ENCODE peak calls at places on chromosomes 1 and 21, in nine cellular contexts. L, B, F, R, U, C, P, M and E are unnamed samples.

GRCh38 chr1:86913399-86913895 is 479 bp downstream of the SELENOF start:
- DNase-seq in L (peak), B (no peak), F (peak), R (no peak), U (no peak), C (no peak), P (peak), M (no peak), E (no peak)

GRCh38 chr1:64304744-64305143 is 101.3 kb downstream of the UBE2U start:
- DNase-seq in L (no peak), B (no peak), F (no peak), R (no peak), U (no peak), C (no peak), P (no peak), M (no peak), E (no peak)

GRCh38 chr1:181656491-181656890 is 173.2 kb downstream of the CACNA1E start:
- DNase-seq in L (no peak), B (no peak), F (no peak), R (no peak), U (no peak), C (no peak), P (no peak), M (no peak), E (no peak)

GRCh38 chr1:103783944-103784377 is 34.3 kb downstream of the AMY1C start:
- DNase-seq in L (no peak), B (no peak), F (no peak), R (no peak), U (no peak), C (no peak), P (no peak), M (no peak), E (no peak)

GRCh38 chr1:234845097-234845660 is 235.2 kb upstream of the IRF2BP2 start:
- DNase-seq in L (no peak), B (no peak), F (no peak), R (no peak), U (no peak), C (no peak), P (no peak), M (no peak), E (no peak)

GRCh38 chr1:40036574-40036973 is 4.0 kb upstream of the CAP1 start:
- DNase-seq in L (no peak), B (peak), F (peak), R (no peak), U (no peak), C (no peak), P (peak), M (peak), E (no peak)

GRCh38 chr1:221563476-221563921 is 178.4 kb downstream of the DUSP10 start:
- DNase-seq in L (no peak), B (no peak), F (no peak), R (no peak), U (no peak), C (no peak), P (no peak), M (no peak), E (no peak)

GRCh38 chr1:116769561-116769977 is 15.3 kb downstream of the CD2 start:
- DNase-seq in L (no peak), B (no peak), F (no peak), R (no peak), U (no peak), C (no peak), P (no peak), M (no peak), E (no peak)

GRCh38 chr1:83491930-83492329 is 507.0 kb downstream of the TTLL7 start:
- DNase-seq in L (no peak), B (no peak), F (no peak), R (no peak), U (no peak), C (no peak), P (no peak), M (no peak), E (no peak)

GRCh38 chr21:44828362-44829056 is 10.6 kb upstream of the SUMO3 start:
- DNase-seq in L (no peak), B (no peak), F (no peak), R (no peak), U (no peak), C (no peak), P (no peak), M (no peak), E (no peak)

GRCh38 chr1:158458263-158458662 is 3.4 kb upstream of the OR10K1 start:
- DNase-seq in L (no peak), B (no peak), F (no peak), R (no peak), U (no peak), C (no peak), P (no peak), M (no peak), E (no peak)

GRCh38 chr1:197024460-197024859 is 42.6 kb downstream of the F13B start:
- DNase-seq in L (no peak), B (no peak), F (no peak), R (no peak), U (no peak), C (no peak), P (no peak), M (no peak), E (no peak)

GRCh38 chr1:115166531-115167091 is 77.3 kb upstream of the TSPAN2 start:
- DNase-seq in L (peak), B (no peak), F (no peak), R (no peak), U (no peak), C (no peak), P (no peak), M (no peak), E (peak)

GRCh38 chr1:199550384-199551067 is 477.0 kb upstream of the NR5A2 start:
- DNase-seq in L (no peak), B (peak), F (no peak), R (no peak), U (no peak), C (no peak), P (no peak), M (no peak), E (no peak)

GRCh38 chr1:235996048-235996785 is 68.7 kb downstream of the NID1 start:
- DNase-seq in L (no peak), B (no peak), F (no peak), R (no peak), U (no peak), C (no peak), P (no peak), M (no peak), E (no peak)

GRCh38 chr21:35291963-35292627 is 243.0 kb upstream of the RUNX1 start:
- DNase-seq in L (no peak), B (no peak), F (no peak), R (no peak), U (no peak), C (no peak), P (no peak), M (no peak), E (no peak)

GRCh38 chr1:46817814-46818213 is 19.0 kb downstream of the CYP4B1 start:
- DNase-seq in L (no peak), B (no peak), F (no peak), R (no peak), U (no peak), C (no peak), P (no peak), M (no peak), E (peak)

GRCh38 chr21:43953028-43953427 is 59.1 kb upstream of the TRAPPC10 start:
- DNase-seq in L (no peak), B (no peak), F (no peak), R (no peak), U (no peak), C (no peak), P (no peak), M (no peak), E (no peak)

GRCh38 chr1:4344065-4344753 is 310.2 kb upstream of the AJAP1 start:
- DNase-seq in L (no peak), B (no peak), F (no peak), R (no peak), U (no peak), C (no peak), P (no peak), M (no peak), E (no peak)

GRCh38 chr1:53376041-53376461 is 48.2 kb upstream of the LRP8 start:
- DNase-seq in L (peak), B (peak), F (no peak), R (no peak), U (no peak), C (no peak), P (peak), M (peak), E (peak)

GRCh38 chr1:182159443-182159842 is 97.9 kb upstream of the ZNF648 start:
- DNase-seq in L (no peak), B (no peak), F (no peak), R (no peak), U (no peak), C (no peak), P (no peak), M (no peak), E (no peak)

GRCh38 chr1:30852026-30852425 is 56.5 kb downstream of the SDC3 start:
- DNase-seq in L (no peak), B (no peak), F (no peak), R (no peak), U (peak), C (no peak), P (peak), M (no peak), E (no peak)

GRCh38 chr1:165773324-165773965 is 4.8 kb upstream of the TMCO1 start:
- DNase-seq in L (no peak), B (no peak), F (peak), R (peak), U (no peak), C (peak), P (no peak), M (no peak), E (no peak)

GRCh38 chr21:42678118-42678430 is 24.7 kb downstream of the PDE9A start:
- DNase-seq in L (no peak), B (peak), F (no peak), R (no peak), U (no peak), C (no peak), P (no peak), M (no peak), E (no peak)

GRCh38 chr1:15475737-15476314 is at the start of gene CELA2B:
- DNase-seq in L (no peak), B (no peak), F (peak), R (no peak), U (no peak), C (no peak), P (no peak), M (no peak), E (no peak)

GRCh38 chr1:182122855-182123254 is 61.3 kb upstream of the ZNF648 start:
- DNase-seq in L (no peak), B (no peak), F (no peak), R (no peak), U (no peak), C (no peak), P (no peak), M (no peak), E (no peak)

GRCh38 chr21:42496839-42497202 is 797 bp upstream of the RSPH1 start:
- DNase-seq in L (peak), B (peak), F (no peak), R (no peak), U (no peak), C (no peak), P (no peak), M (no peak), E (no peak)

GRCh38 chr1:39462074-39462473 is 29.4 kb upstream of the BMP8A start:
- DNase-seq in L (no peak), B (no peak), F (no peak), R (no peak), U (no peak), C (no peak), P (no peak), M (no peak), E (no peak)

GRCh38 chr1:28775121-28775942 is 36.6 kb upstream of the OPRD1 start:
- DNase-seq in L (peak), B (no peak), F (no peak), R (no peak), U (peak), C (no peak), P (peak), M (peak), E (no peak)

GRCh38 chr1:222618001-222618879 is at the start of gene MIA3:
- DNase-seq in L (peak), B (peak), F (peak), R (no peak), U (peak), C (no peak), P (no peak), M (peak), E (no peak)

GRCh38 chr1:174883361-174883760 is 116.4 kb upstream of the CACYBP start:
- DNase-seq in L (peak), B (no peak), F (peak), R (peak), U (no peak), C (no peak), P (no peak), M (no peak), E (no peak)

DNA sequence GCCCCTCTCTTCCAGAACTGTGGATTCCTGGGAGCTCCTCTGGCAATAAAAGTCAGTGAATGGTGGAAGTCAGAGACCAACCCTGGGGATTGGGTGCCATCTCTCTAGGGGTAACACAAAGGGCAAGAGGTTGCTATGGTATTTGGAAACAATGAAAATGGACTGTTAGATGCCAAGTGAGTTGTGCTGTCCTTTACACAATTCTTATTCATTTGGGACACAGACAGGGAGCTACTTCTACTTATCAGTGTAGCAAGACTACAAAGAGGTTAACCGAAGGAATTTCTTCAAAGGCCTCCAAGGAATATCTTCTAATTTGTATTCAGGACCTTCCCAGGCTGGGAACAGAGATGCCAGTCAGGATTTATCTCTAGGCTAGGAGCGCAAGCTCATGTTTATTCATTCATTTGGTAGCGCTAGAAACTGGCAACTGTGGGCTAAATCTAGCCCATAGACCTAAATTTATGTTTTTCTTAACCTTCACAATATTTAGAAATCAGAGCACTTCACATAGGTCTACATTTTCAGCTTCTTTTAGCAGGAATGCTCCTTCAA is 2.6 kb downstream of the NAXE start:
- DNase-seq in L (no peak), B (no peak), F (no peak), R (no peak), U (no peak), C (no peak), P (no peak), M (no peak), E (no peak)
- TF ChIP-seq POLR2AphosphoS5 in L (no peak), B (no peak), F (no peak), R (no peak), U (no peak), C (peak), P (no peak), M (no peak), E (no peak)

GRCh38 chr1:36027766-36028165 is 56.1 kb upstream of the TEKT2 start:
- DNase-seq in L (no peak), B (no peak), F (no peak), R (no peak), U (no peak), C (no peak), P (no peak), M (no peak), E (no peak)
- H3K27ac ChIP-seq in L (no peak), B (no peak), F (no peak), R (no peak), U (no peak), C (no peak), P (no peak), M (no peak), E (no peak)

GRCh38 chr1:213535679-213536078 is 452.1 kb upstream of the PROX1 start:
- DNase-seq in L (no peak), B (no peak), F (no peak), R (no peak), U (no peak), C (no peak), P (no peak), M (no peak), E (no peak)
- TF ChIP-seq POLR2AphosphoS5 in L (no peak), B (no peak), F (no peak), R (no peak), U (no peak), C (no peak), P (no peak), M (no peak), E (no peak)

DNA sequence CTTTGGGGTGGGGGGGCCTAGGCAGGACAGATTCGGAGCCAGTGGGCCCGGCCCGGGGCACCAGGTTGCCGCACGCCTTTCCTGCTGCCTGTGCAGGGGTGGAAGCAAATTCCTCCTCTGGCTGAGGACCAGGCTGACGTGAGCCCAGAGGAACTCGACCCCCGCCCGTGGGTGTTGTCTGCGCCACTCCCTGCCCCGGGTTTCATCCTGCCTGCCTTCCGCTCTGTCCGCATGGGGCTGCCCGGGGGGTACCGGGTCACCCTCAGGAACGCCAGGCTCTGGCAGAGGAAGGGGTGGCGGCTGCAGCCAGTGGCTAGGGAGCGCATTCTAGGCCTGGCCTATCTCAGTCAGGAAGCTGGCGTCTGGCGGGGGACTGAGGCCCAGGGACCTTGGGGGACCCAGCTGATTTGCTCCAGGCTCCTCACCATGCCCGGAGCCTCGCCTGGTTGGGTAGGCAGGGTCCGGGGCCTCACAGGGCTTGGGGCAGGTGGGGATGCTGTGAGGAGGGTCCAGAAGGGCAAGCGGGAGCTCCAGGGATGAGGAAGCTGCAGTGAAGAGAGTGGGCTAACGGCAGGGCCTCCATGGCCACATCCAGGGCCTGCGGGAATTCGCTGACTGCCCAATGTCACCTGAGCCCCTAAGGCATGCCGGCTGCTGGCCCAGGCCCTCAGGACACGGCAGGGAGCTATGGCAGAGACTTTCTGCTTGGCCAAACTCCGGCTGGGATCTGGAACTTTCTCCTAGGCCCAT is 2.4 kb upstream of the IBA57 start:
- DNase-seq in L (peak), B (no peak), F (no peak), R (no peak), U (no peak), C (no peak), P (peak), M (peak), E (no peak)
- H3K27ac ChIP-seq in L (no peak), B (no peak), F (no peak), R (peak), U (peak), C (peak), P (peak), M (peak), E (peak)

DNA sequence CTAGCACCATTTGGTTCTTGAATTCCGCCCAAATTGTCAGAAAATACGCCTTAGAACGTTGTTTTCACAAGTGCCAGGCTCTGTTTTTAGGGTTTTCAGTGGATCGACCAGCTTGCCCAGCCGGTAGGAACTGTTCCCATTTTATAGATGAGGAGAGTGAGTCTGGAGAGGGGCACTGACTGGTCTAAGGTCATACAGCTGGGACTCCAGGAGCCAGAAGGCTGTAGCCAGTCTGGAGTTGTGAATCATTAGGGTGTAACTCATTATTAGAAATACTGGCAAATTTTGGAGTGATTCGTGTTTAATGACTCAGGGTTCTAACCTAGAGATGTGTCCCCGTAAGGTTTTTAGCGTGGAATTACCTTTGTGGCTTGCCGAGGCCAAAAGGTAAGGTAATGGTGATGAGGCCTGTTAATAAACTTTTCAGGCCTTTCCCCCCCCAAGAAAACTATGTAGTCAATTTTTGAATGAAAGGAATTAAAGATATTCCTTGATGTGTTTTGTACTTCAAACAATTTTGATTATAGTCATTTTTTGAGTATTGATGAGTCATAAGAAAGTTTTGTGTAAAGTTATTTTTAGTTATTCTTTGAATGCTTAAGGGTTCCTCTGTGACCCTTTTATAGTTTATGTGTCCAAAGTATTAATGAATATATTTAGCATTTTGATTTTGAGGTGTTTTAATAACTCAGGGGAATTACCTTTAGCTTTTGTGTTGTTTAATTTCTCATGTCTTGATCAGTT is 2.1 kb downstream of the DYRK1A start:
- DNase-seq in L (no peak), B (no peak), F (peak), R (no peak), U (no peak), C (no peak), P (no peak), M (no peak), E (no peak)
- TF ChIP-seq POLR2AphosphoS5 in L (no peak), B (no peak), F (no peak), R (no peak), U (no peak), C (no peak), P (no peak), M (no peak), E (peak)

GRCh38 chr1:44220755-44221154 is 7.5 kb downstream of the DMAP1 start:
- DNase-seq in L (no peak), B (no peak), F (no peak), R (no peak), U (no peak), C (no peak), P (no peak), M (no peak), E (no peak)

GRCh38 chr1:44220001-44220751 is 6.9 kb downstream of the DMAP1 start:
- DNase-seq in L (no peak), B (peak), F (no peak), R (no peak), U (no peak), C (no peak), P (no peak), M (no peak), E (no peak)

GRCh38 chr1:44219301-44219626 is 6.0 kb downstream of the DMAP1 start:
- DNase-seq in L (no peak), B (no peak), F (no peak), R (no peak), U (no peak), C (no peak), P (no peak), M (no peak), E (no peak)

GRCh38 chr1:44217809-44218410 is 4.6 kb downstream of the DMAP1 start:
- DNase-seq in L (peak), B (peak), F (peak), R (peak), U (peak), C (peak), P (peak), M (no peak), E (no peak)

DNA sequence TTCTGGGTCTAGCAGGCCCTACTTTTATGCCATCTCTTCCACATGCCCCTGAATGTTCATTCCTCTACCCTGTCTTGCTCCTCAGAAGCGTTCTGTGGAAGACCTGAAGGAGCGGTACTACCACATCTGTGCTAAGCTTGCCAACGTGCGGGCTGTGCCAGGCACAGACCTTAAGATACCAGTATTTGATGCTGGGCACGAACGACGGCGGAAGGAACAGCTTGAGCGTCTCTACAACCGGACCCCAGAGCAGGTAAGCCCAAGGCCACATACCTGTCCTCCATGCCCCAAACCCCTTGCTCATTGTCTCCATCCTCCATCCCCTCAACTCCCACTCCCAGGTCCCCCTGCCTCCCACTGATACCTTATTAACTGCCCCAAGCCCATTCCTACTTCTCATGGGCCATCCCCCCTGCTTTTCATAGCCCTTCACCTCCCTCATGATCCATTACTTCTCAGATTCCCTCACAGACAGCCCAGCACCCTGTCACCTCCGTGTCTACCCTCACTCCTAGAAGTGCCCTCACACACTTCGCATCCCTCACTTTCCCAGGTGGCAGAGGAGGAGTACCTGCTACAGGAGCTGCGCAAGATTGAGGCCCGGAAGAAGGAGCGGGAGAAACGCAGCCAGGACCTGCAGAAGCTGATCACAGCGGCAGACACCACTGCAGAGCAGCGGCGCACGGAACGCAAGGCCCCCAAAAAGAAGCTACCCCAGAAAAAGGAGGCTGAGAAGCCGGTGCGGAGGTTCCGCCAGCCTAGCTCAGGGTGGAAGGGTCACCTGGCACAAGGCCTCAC is 5.4 kb downstream of the DMAP1 start:
- DNase-seq in L (no peak), B (no peak), F (no peak), R (no peak), U (no peak), C (no peak), P (no peak), M (no peak), E (no peak)
- H3K27ac ChIP-seq in L (no peak), B (no peak), F (no peak), R (no peak), U (no peak), C (no peak), P (no peak), M (no peak), E (no peak)